ENCODE peak calls at places on chromosome 11, in nine cellular contexts. One of them, this sample, is unnamed.

GRCh38 chr11:64344160-64344559 is 4.2 kb downstream of the CCDC88B start:
- DNase-seq in gastrocnemius medialis: no peak
- DNase-seq in tibial nerve: no peak
- DNase-seq in HCT116: no peak
- DNase-seq in sigmoid colon: no peak
- DNase-seq in ovary: no peak
- DNase-seq in right lobe of liver: no peak
- DNase-seq in suprapubic skin: no peak
- DNase-seq in A549: no peak
- DNase-seq in this sample: no peak

GRCh38 chr11:827861-828167 is at the start of gene CRACR2B:
- DNase-seq in ovary: no peak
- DNase-seq in suprapubic skin: no peak
- DNase-seq in A549: no peak
- DNase-seq in right lobe of liver: no peak
- DNase-seq in sigmoid colon: no peak
- DNase-seq in HCT116: no peak
- DNase-seq in tibial nerve: no peak
- DNase-seq in gastrocnemius medialis: no peak
- DNase-seq in this sample: no peak

GRCh38 chr11:68610452-68611116 is 73.8 kb upstream of the GAL start:
- DNase-seq in tibial nerve: no peak
- DNase-seq in gastrocnemius medialis: no peak
- DNase-seq in sigmoid colon: no peak
- DNase-seq in right lobe of liver: no peak
- DNase-seq in ovary: no peak
- DNase-seq in HCT116: no peak
- DNase-seq in A549: no peak
- DNase-seq in suprapubic skin: no peak
- DNase-seq in this sample: peak; percentile 38

GRCh38 chr11:130216591-130217132 is 57.1 kb downstream of the ST14 start:
- DNase-seq in right lobe of liver: no peak
- DNase-seq in gastrocnemius medialis: no peak
- DNase-seq in HCT116: no peak
- DNase-seq in ovary: no peak
- DNase-seq in suprapubic skin: no peak
- DNase-seq in A549: no peak
- DNase-seq in sigmoid colon: no peak
- DNase-seq in tibial nerve: no peak
- DNase-seq in this sample: peak; percentile 11

GRCh38 chr11:94785509-94785908 is 17.4 kb downstream of the AMOTL1 start:
- DNase-seq in HCT116: no peak
- DNase-seq in A549: no peak
- DNase-seq in gastrocnemius medialis: no peak
- DNase-seq in right lobe of liver: no peak
- DNase-seq in tibial nerve: no peak
- DNase-seq in suprapubic skin: no peak
- DNase-seq in sigmoid colon: no peak
- DNase-seq in ovary: no peak
- DNase-seq in this sample: no peak

GRCh38 chr11:131912127-131912526 is 541.7 kb downstream of the NTM start:
- DNase-seq in tibial nerve: no peak
- DNase-seq in gastrocnemius medialis: no peak
- DNase-seq in sigmoid colon: no peak
- DNase-seq in right lobe of liver: no peak
- DNase-seq in A549: no peak
- DNase-seq in ovary: no peak
- DNase-seq in HCT116: no peak
- DNase-seq in suprapubic skin: no peak
- DNase-seq in this sample: no peak

GRCh38 chr11:122706689-122707088 is 51.2 kb downstream of the UBASH3B start:
- DNase-seq in ovary: no peak
- DNase-seq in tibial nerve: no peak
- DNase-seq in A549: no peak
- DNase-seq in right lobe of liver: no peak
- DNase-seq in sigmoid colon: no peak
- DNase-seq in HCT116: no peak
- DNase-seq in suprapubic skin: no peak
- DNase-seq in gastrocnemius medialis: no peak
- DNase-seq in this sample: no peak

GRCh38 chr11:88293931-88294330 is 43.6 kb downstream of the CTSC start:
- DNase-seq in tibial nerve: no peak
- DNase-seq in A549: no peak
- DNase-seq in HCT116: no peak
- DNase-seq in gastrocnemius medialis: no peak
- DNase-seq in sigmoid colon: no peak
- DNase-seq in right lobe of liver: no peak
- DNase-seq in ovary: no peak
- DNase-seq in suprapubic skin: no peak
- DNase-seq in this sample: no peak

GRCh38 chr11:80727315-80727714 is 1286.5 kb upstream of the TENM4 start:
- DNase-seq in right lobe of liver: no peak
- DNase-seq in ovary: no peak
- DNase-seq in HCT116: no peak
- DNase-seq in sigmoid colon: no peak
- DNase-seq in suprapubic skin: no peak
- DNase-seq in A549: no peak
- DNase-seq in gastrocnemius medialis: no peak
- DNase-seq in tibial nerve: no peak
- DNase-seq in this sample: peak; percentile 14

GRCh38 chr11:120893431-120894206 is 130.3 kb upstream of the TBCEL start:
- DNase-seq in A549: no peak
- DNase-seq in suprapubic skin: no peak
- DNase-seq in sigmoid colon: no peak
- DNase-seq in ovary: no peak
- DNase-seq in gastrocnemius medialis: no peak
- DNase-seq in HCT116: no peak
- DNase-seq in right lobe of liver: no peak
- DNase-seq in tibial nerve: no peak
- DNase-seq in this sample: no peak

GRCh38 chr11:34345012-34345804 is 12.6 kb downstream of the ABTB2 start:
- DNase-seq in gastrocnemius medialis: peak; percentile 28
- DNase-seq in tibial nerve: peak; percentile 30
- DNase-seq in suprapubic skin: no peak
- DNase-seq in A549: peak; percentile 64
- DNase-seq in ovary: peak; percentile 66
- DNase-seq in right lobe of liver: peak; percentile 83
- DNase-seq in HCT116: peak; percentile 52
- DNase-seq in sigmoid colon: peak; percentile 75
- DNase-seq in this sample: no peak

GRCh38 chr11:30852091-30852490 is 265.9 kb upstream of the MPPED2 start:
- DNase-seq in HCT116: no peak
- DNase-seq in right lobe of liver: no peak
- DNase-seq in suprapubic skin: no peak
- DNase-seq in sigmoid colon: no peak
- DNase-seq in ovary: no peak
- DNase-seq in gastrocnemius medialis: no peak
- DNase-seq in A549: no peak
- DNase-seq in tibial nerve: no peak
- DNase-seq in this sample: peak; percentile 65

GRCh38 chr11:34419158-34419557 is 19.6 kb upstream of the CAT start:
- DNase-seq in A549: no peak
- DNase-seq in sigmoid colon: no peak
- DNase-seq in ovary: no peak
- DNase-seq in tibial nerve: no peak
- DNase-seq in right lobe of liver: no peak
- DNase-seq in suprapubic skin: no peak
- DNase-seq in HCT116: no peak
- DNase-seq in gastrocnemius medialis: no peak
- DNase-seq in this sample: no peak

GRCh38 chr11:69444381-69445130 is 36.9 kb upstream of the LINC01488 start:
- DNase-seq in HCT116: no peak
- DNase-seq in A549: no peak
- DNase-seq in gastrocnemius medialis: peak; percentile 50
- DNase-seq in sigmoid colon: peak; percentile 90
- DNase-seq in ovary: no peak
- DNase-seq in right lobe of liver: no peak
- DNase-seq in suprapubic skin: no peak
- DNase-seq in tibial nerve: peak; percentile 86
- DNase-seq in this sample: peak; percentile 30

GRCh38 chr11:46235777-46236688 is 41.4 kb upstream of the CREB3L1 start:
- DNase-seq in tibial nerve: no peak
- DNase-seq in HCT116: no peak
- DNase-seq in suprapubic skin: no peak
- DNase-seq in ovary: no peak
- DNase-seq in A549: no peak
- DNase-seq in right lobe of liver: no peak
- DNase-seq in sigmoid colon: no peak
- DNase-seq in gastrocnemius medialis: no peak
- DNase-seq in this sample: no peak

GRCh38 chr11:96090711-96091110 is 166.8 kb upstream of the MTMR2 start:
- DNase-seq in HCT116: no peak
- DNase-seq in tibial nerve: no peak
- DNase-seq in gastrocnemius medialis: no peak
- DNase-seq in A549: no peak
- DNase-seq in sigmoid colon: no peak
- DNase-seq in suprapubic skin: no peak
- DNase-seq in right lobe of liver: no peak
- DNase-seq in ovary: no peak
- DNase-seq in this sample: no peak

GRCh38 chr11:134398079-134398444 is 14.0 kb downstream of the B3GAT1 start:
- DNase-seq in tibial nerve: no peak
- DNase-seq in A549: no peak
- DNase-seq in HCT116: no peak
- DNase-seq in gastrocnemius medialis: no peak
- DNase-seq in ovary: no peak
- DNase-seq in suprapubic skin: no peak
- DNase-seq in sigmoid colon: no peak
- DNase-seq in right lobe of liver: peak; percentile 65
- DNase-seq in this sample: no peak

DNA sequence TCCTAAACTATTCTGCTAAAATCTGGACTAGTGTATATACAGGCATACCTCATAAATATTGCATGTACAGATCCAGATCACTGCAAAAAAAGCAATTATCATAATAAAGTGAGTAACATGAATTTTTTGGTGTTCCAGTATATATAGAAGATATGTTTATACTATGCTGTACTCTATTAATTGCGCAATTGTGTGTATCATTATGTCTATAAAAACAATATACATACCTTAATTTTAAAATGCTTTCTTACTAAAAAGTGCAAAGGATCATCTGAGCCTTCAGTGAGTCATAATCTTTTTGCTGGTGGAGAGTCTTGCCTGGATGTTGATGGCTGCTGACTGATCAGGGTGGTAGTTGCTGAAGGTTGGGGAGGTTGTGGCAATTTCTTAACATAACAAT is 35.4 kb upstream of the CEP295 start:
- DNase-seq in A549: no peak
- DNase-seq in HCT116: no peak
- DNase-seq in tibial nerve: no peak
- DNase-seq in gastrocnemius medialis: no peak
- DNase-seq in suprapubic skin: no peak
- DNase-seq in sigmoid colon: no peak
- DNase-seq in right lobe of liver: no peak
- DNase-seq in ovary: no peak
- DNase-seq in this sample: no peak
- TF ChIP-seq POLR2A in A549: no peak
- TF ChIP-seq POLR2A in HCT116: no peak
- TF ChIP-seq POLR2A in tibial nerve: no peak
- TF ChIP-seq POLR2A in gastrocnemius medialis: no peak
- TF ChIP-seq POLR2A in suprapubic skin: no peak
- TF ChIP-seq POLR2A in sigmoid colon: no peak
- TF ChIP-seq POLR2A in right lobe of liver: no peak
- TF ChIP-seq POLR2A in ovary: no peak
- TF ChIP-seq POLR2A in this sample: no peak

DNA sequence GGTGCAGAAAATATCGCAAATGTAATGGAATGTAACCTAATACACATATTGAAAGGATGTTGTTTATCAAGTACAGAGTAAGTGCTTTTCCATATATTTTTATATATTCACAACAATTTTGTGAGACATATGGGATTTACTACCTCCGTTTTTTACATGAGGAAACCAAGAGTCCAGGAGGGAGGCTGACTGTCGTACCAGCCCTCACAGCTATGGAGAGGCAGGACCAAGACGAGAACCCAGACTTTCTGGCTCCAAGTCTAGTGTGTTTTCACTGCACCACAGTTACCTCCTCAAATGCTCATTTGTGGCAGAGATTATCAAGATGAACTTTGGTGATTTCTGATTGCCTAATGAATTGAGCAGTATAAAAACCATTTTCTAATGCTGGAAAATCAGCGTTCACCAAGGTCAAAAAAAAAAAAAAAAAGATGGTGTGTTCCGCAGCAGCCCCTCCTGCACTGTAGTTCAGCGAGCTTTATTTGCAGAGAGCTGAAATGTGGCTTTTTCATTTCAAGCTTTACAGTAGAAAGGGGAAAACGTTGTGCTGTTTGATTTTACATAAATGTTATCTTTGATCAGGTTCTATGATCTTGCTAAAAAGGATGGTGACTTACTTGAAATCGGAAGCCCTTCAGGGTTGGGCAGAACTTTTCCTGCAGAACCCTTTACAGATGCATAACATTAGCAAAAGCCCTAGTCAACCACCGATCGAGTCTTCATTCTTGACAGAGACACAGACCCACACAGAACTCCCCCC is 44.7 kb upstream of the WEE1 start:
- DNase-seq in sigmoid colon: no peak
- DNase-seq in HCT116: no peak
- DNase-seq in ovary: no peak
- DNase-seq in suprapubic skin: no peak
- DNase-seq in right lobe of liver: no peak
- DNase-seq in A549: no peak
- DNase-seq in gastrocnemius medialis: no peak
- DNase-seq in tibial nerve: no peak
- DNase-seq in this sample: no peak
- H3K4me3 ChIP-seq in sigmoid colon: no peak overlapping the region
- H3K4me3 ChIP-seq in HCT116: no peak overlapping the region
- H3K4me3 ChIP-seq in ovary: no peak overlapping the region
- H3K4me3 ChIP-seq in suprapubic skin: no peak overlapping the region
- H3K4me3 ChIP-seq in right lobe of liver: no peak overlapping the region
- H3K4me3 ChIP-seq in A549: no peak overlapping the region
- H3K4me3 ChIP-seq in gastrocnemius medialis: no peak overlapping the region
- H3K4me3 ChIP-seq in tibial nerve: no peak overlapping the region
- H3K4me3 ChIP-seq in this sample: no peak overlapping the region

DNA sequence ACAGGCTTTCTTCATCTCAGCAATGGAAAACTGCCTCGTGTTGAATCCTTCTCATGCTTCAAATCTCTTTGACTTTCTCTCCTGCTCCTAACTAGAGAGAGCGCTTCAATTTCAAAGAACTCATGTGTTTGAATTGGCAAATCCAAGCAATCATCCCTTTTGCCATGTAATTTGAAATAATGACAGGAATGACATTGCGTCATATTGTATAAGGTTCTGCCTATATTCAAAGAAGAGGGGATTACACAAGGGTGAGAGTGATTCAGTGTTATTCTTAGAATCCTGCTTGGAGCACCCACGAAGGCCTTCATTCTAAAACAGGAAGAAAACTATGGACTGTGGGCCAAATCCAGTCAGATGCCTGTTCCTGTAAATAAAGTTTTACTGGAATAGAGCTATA is 720.6 kb downstream of the JRKL start:
- DNase-seq in tibial nerve: no peak
- DNase-seq in A549: no peak
- DNase-seq in ovary: no peak
- DNase-seq in HCT116: no peak
- DNase-seq in suprapubic skin: no peak
- DNase-seq in gastrocnemius medialis: no peak
- DNase-seq in sigmoid colon: no peak
- DNase-seq in right lobe of liver: no peak
- DNase-seq in this sample: no peak
- H3K9me3 ChIP-seq in tibial nerve: no peaks in the 10 kb centered on the region
- H3K9me3 ChIP-seq in A549: no peaks in the 10 kb centered on the region
- H3K9me3 ChIP-seq in ovary: no peaks in the 10 kb centered on the region
- H3K9me3 ChIP-seq in HCT116: peaks cover 9% of the 10 kb centered on the region
- H3K9me3 ChIP-seq in suprapubic skin: no peaks in the 10 kb centered on the region
- H3K9me3 ChIP-seq in gastrocnemius medialis: no peaks in the 10 kb centered on the region
- H3K9me3 ChIP-seq in sigmoid colon: no peaks in the 10 kb centered on the region
- H3K9me3 ChIP-seq in right lobe of liver: no peaks in the 10 kb centered on the region
- H3K9me3 ChIP-seq in this sample: no peaks in the 10 kb centered on the region

GRCh38 chr11:112511906-112512305 is 251.2 kb upstream of the PLET1 start:
- DNase-seq in HCT116: no peak
- DNase-seq in tibial nerve: no peak
- DNase-seq in ovary: no peak
- DNase-seq in right lobe of liver: no peak
- DNase-seq in sigmoid colon: no peak
- DNase-seq in suprapubic skin: no peak
- DNase-seq in A549: no peak
- DNase-seq in gastrocnemius medialis: no peak
- DNase-seq in this sample: no peak
- TF ChIP-seq POLR2A in HCT116: no peak
- TF ChIP-seq POLR2A in tibial nerve: no peak
- TF ChIP-seq POLR2A in ovary: no peak
- TF ChIP-seq POLR2A in right lobe of liver: no peak
- TF ChIP-seq POLR2A in sigmoid colon: no peak
- TF ChIP-seq POLR2A in suprapubic skin: no peak
- TF ChIP-seq POLR2A in A549: no peak
- TF ChIP-seq POLR2A in gastrocnemius medialis: no peak
- TF ChIP-seq POLR2A in this sample: no peak

This sample was measured in testis.